ENCODE peak calls at places on chromosome 1, in eight cellular contexts. R is IMR-90, G is suprapubic skin, X is right lobe of liver, S is ovary, L is body of pancreas, T is adrenal gland, V is K562. D is an unnamed sample.

GRCh38 chr1:29532741-29533140 is 296.4 kb downstream of the PTPRU start:
- DNase-seq in S (no peak), V (no peak), L (no peak), R (no peak), T (no peak), X (no peak), G (peak; percentile 44), D (no peak)

GRCh38 chr1:233647083-233647482 is 33.2 kb downstream of the KCNK1 start:
- DNase-seq in X (no peak), R (no peak), G (no peak), V (no peak), L (no peak), S (no peak), T (no peak), D (no peak)

GRCh38 chr1:59669752-59670312 is 144.9 kb upstream of the HOOK1 start:
- DNase-seq in G (no peak), R (peak; percentile 43), L (peak; percentile 19), V (no peak), X (no peak), T (peak; percentile 75), S (peak; percentile 67), D (no peak)

GRCh38 chr1:29837306-29837646 is 601.0 kb downstream of the PTPRU start:
- DNase-seq in R (no peak), V (no peak), S (no peak), X (no peak), L (no peak), G (no peak), T (no peak), D (no peak)

GRCh38 chr1:248924696-248925532 is 18.9 kb downstream of the PGBD2 start:
- DNase-seq in S (no peak), X (peak; percentile 35), T (peak; percentile 56), L (peak; percentile 38), G (no peak), R (peak; percentile 39), V (peak; percentile 63), D (no peak)

GRCh38 chr1:224054012-224054411 is 59.9 kb upstream of the FBXO28 start:
- DNase-seq in T (no peak), X (no peak), V (no peak), R (no peak), S (no peak), L (no peak), G (no peak), D (no peak)

GRCh38 chr1:157852476-157852875 is 10.9 kb upstream of the CD5L start:
- DNase-seq in L (no peak), V (no peak), G (no peak), R (peak; percentile 34), X (no peak), S (no peak), T (no peak), D (no peak)

GRCh38 chr1:195962051-195962450 is 646.2 kb downstream of the KCNT2 start:
- DNase-seq in T (no peak), L (no peak), X (no peak), V (peak; percentile 18), R (no peak), G (no peak), S (no peak), D (no peak)

GRCh38 chr1:180482425-180483275 is 19.7 kb downstream of the ACBD6 start:
- DNase-seq in L (no peak), S (no peak), X (no peak), G (no peak), R (peak; percentile 67), T (no peak), V (peak; percentile 79), D (no peak)

GRCh38 chr1:1763657-1764621 is 14.3 kb downstream of the NADK start:
- DNase-seq in T (peak; percentile 98), R (no peak), G (no peak), L (peak; percentile 47), X (peak; percentile 90), S (peak; percentile 62), V (no peak), D (no peak)

GRCh38 chr1:232713785-232714184 is 83.9 kb upstream of the SIPA1L2 start:
- DNase-seq in G (no peak), X (no peak), S (no peak), V (no peak), T (no peak), L (no peak), R (no peak), D (no peak)

DNA sequence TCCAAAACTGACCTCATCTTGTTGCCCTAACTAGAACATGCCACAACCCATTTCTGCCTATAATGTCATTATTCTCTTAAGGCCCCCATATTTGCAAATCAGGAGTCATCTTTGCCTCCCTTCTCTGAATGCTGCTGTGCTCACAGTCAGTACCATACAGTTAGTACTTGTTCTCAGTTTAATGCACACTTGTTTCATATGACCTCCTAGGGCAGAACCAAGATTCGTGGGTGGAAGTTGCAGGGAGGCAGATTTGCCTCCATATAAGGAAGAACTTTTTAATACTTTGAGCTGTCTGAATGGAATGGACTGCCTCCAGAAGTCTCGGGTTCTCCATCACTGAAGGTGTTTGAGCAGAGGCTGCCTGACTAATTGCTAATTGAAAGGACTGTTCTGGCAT is 9.2 kb downstream of the CAP1 start:
- DNase-seq in X (no peak), S (no peak), T (no peak), R (peak; percentile 43), L (no peak), V (no peak), G (no peak), D (no peak)
- TF ChIP-seq POLR2A in X (no peak), S (no peak), T (no peak), R (no peak), L (no peak), V (no peak), G (no peak), D (no peak)

GRCh38 chr1:171485375-171486047 is at the start of gene PRRC2C:
- DNase-seq in L (peak; percentile 98), G (peak; percentile 99), S (peak; percentile 99), X (peak; percentile 97), R (peak; percentile 98), V (peak; percentile 99), T (peak; percentile 99), D (peak; percentile 96)

GRCh38 chr1:171486048-171486519 is 754 bp downstream of the PRRC2C start:
- DNase-seq in G (no peak), L (peak; percentile 22), S (no peak), V (peak; percentile 69), T (no peak), R (peak; percentile 81), X (no peak), D (peak; percentile 53)

GRCh38 chr1:171484760-171485374 is 463 bp upstream of the PRRC2C start:
- DNase-seq in R (no peak), G (no peak), T (no peak), S (no peak), L (no peak), X (no peak), V (no peak), D (no peak)

GRCh38 chr1:171487038-171487437 is 1.7 kb downstream of the PRRC2C start:
- DNase-seq in V (no peak), X (no peak), R (no peak), G (no peak), S (no peak), T (no peak), L (no peak), D (no peak)

GRCh38 chr1:171488190-171488929 is 3.0 kb downstream of the PRRC2C start:
- DNase-seq in T (no peak), S (no peak), R (no peak), V (no peak), L (no peak), G (no peak), X (no peak), D (no peak)
- H3K4me1 ChIP-seq in T (peaks cover 60% of the 10 kb centered on the region), S (peaks cover 9% of the 10 kb centered on the region), R (peaks cover 9% of the 10 kb centered on the region), V (peaks cover 3% of the 10 kb centered on the region), L (peaks cover 52% of the 10 kb centered on the region), G (peaks cover 54% of the 10 kb centered on the region), X (no peaks in the 10 kb centered on the region), D (peaks cover 41% of the 10 kb centered on the region)

GRCh38 chr1:9908846-9909221 is 1.2 kb downstream of the CTNNBIP1 start:
- DNase-seq in L (no peak), S (no peak), R (no peak), T (no peak), G (no peak), V (no peak), X (no peak), D (no peak)

GRCh38 chr1:9910425-9911178 is 533 bp upstream of the CTNNBIP1 start:
- DNase-seq in L (peak; percentile 100), G (peak; percentile 100), X (peak; percentile 100), R (peak; percentile 98), S (peak; percentile 100), V (peak; percentile 100), T (peak; percentile 99), D (peak; percentile 100)

GRCh38 chr1:9907441-9907840 is 2.6 kb downstream of the CTNNBIP1 start:
- DNase-seq in R (no peak), X (no peak), S (no peak), T (no peak), L (no peak), V (no peak), G (no peak), D (no peak)

GRCh38 chr1:9910080-9910424 is at the start of gene CTNNBIP1:
- DNase-seq in R (no peak), V (no peak), X (no peak), S (no peak), G (no peak), L (no peak), T (no peak), D (no peak)

GRCh38 chr1:9909222-9910046 is 635 bp downstream of the CTNNBIP1 start:
- DNase-seq in R (no peak), V (peak; percentile 68), T (peak; percentile 26), L (peak; percentile 46), X (peak; percentile 53), G (peak; percentile 84), S (peak; percentile 69), D (peak; percentile 65)
- TF ChIP-seq POLR2A in R (no peak), V (no peak), T (no peak), L (no peak), X (no peak), G (no peak), S (no peak), D (no peak)

GRCh38 chr1:109365642-109366204 is 32.0 kb downstream of the SORT1 start:
- DNase-seq in G (no peak), L (no peak), T (no peak), S (no peak), X (peak; percentile 55), V (no peak), R (no peak), D (peak; percentile 74)

GRCh38 chr1:109356959-109357358 is 40.8 kb downstream of the SORT1 start:
- DNase-seq in R (peak; percentile 39), T (no peak), X (no peak), L (no peak), V (no peak), S (no peak), G (no peak), D (no peak)

GRCh38 chr1:109357673-109358072 is 40.0 kb downstream of the SORT1 start:
- DNase-seq in R (peak; percentile 49), V (no peak), L (no peak), S (no peak), X (no peak), G (no peak), T (no peak), D (no peak)

GRCh38 chr1:109361114-109361513 is 36.6 kb downstream of the SORT1 start:
- DNase-seq in R (no peak), X (no peak), V (no peak), L (no peak), G (no peak), S (no peak), T (no peak), D (no peak)

GRCh38 chr1:109361649-109362048 is 36.1 kb downstream of the SORT1 start:
- DNase-seq in G (no peak), T (no peak), L (no peak), X (no peak), R (peak; percentile 40), S (no peak), V (no peak), D (no peak)
- H3K4me1 ChIP-seq in G (no peaks in the 10 kb centered on the region), T (peaks cover 18% of the 10 kb centered on the region), L (no peaks in the 10 kb centered on the region), X (no peaks in the 10 kb centered on the region), R (peaks cover 6% of the 10 kb centered on the region), S (peaks cover 2% of the 10 kb centered on the region), V (no peaks in the 10 kb centered on the region), D (no peaks in the 10 kb centered on the region)